ENCODE peak calls at places on chromosomes 12 and 14, in eight cellular contexts. S is retina; E is Right ventricle myocardium superior; C is A549; H is naive thymus-derived CD8-positive, alpha-beta T cell; V is NCI-H2081; F is CD4-positive, CD25-positive, alpha-beta regulatory T cell; J is frontal cortex. O is an unnamed sample.

GRCh38 chr12:21456291-21456780 is 18.9 kb downstream of the PYROXD1 start:
- DNase-seq in S (no peak), E (no peak), C (no peak), H (no peak), V (no peak), F (peak; percentile 14), J (no peak), O (no peak)

GRCh38 chr12:48890657-48891418 is 25.2 kb upstream of the RND1 start:
- DNase-seq in S (peak; percentile 96), E (peak; percentile 87), C (no peak), H (peak; percentile 74), V (peak; percentile 48), F (peak; percentile 49), J (peak; percentile 24), O (peak; percentile 87)

GRCh38 chr12:111435661-111436201 is 30.0 kb downstream of the SH2B3 start:
- DNase-seq in S (no peak), E (peak; percentile 44), C (no peak), H (no peak), V (peak; percentile 25), F (no peak), J (no peak), O (peak; percentile 25)

GRCh38 chr12:45725631-45726593 is 3.6 kb upstream of the ARID2 start:
- DNase-seq in S (peak; percentile 68), E (no peak), C (peak; percentile 46), H (no peak), V (peak; percentile 59), F (peak; percentile 20), J (peak; percentile 32), O (peak; percentile 77)

GRCh38 chr12:106080111-106080732 is 58.5 kb downstream of the NUAK1 start:
- DNase-seq in S (peak; percentile 60), E (no peak), C (no peak), H (no peak), V (no peak), F (no peak), J (no peak), O (peak; percentile 84)

GRCh38 chr12:1318327-1319031 is 275.9 kb downstream of the FBXL14 start:
- DNase-seq in S (peak; percentile 55), E (no peak), C (no peak), H (no peak), V (peak; percentile 98), F (no peak), J (no peak), O (peak; percentile 69)

GRCh38 chr14:54818201-54819133 is 84.2 kb downstream of the GCH1 start:
- DNase-seq in S (peak; percentile 69), E (no peak), C (no peak), H (no peak), V (peak; percentile 99), F (no peak), J (no peak), O (peak; percentile 86)

GRCh38 chr12:66092559-66093269 is 37.8 kb downstream of the LLPH start:
- DNase-seq in S (no peak), E (no peak), C (no peak), H (no peak), V (no peak), F (no peak), J (no peak), O (peak; percentile 32)

GRCh38 chr12:104055686-104056388 is 5.8 kb upstream of the GLT8D2 start:
- DNase-seq in S (no peak), E (peak; percentile 79), C (no peak), H (no peak), V (peak; percentile 88), F (no peak), J (no peak), O (no peak)

GRCh38 chr14:102020058-102020971 is 55.9 kb downstream of the DYNC1H1 start:
- DNase-seq in S (no peak), E (no peak), C (no peak), H (no peak), V (no peak), F (no peak), J (no peak), O (peak; percentile 92)

GRCh38 chr14:79051009-79051710 is 881.0 kb downstream of the NRXN3 start:
- DNase-seq in S (no peak), E (no peak), C (no peak), H (no peak), V (no peak), F (no peak), J (no peak), O (no peak)

GRCh38 chr12:22876262-22876661 is 251.3 kb downstream of the ETNK1 start:
- DNase-seq in S (no peak), E (no peak), C (no peak), H (no peak), V (no peak), F (no peak), J (no peak), O (no peak)

GRCh38 chr12:92619730-92620684 is 82.8 kb upstream of the PLEKHG7 start:
- DNase-seq in S (no peak), E (no peak), C (no peak), H (no peak), V (no peak), F (no peak), J (no peak), O (no peak)

GRCh38 chr12:57381693-57382220 is 49.1 kb downstream of the R3HDM2 start:
- DNase-seq in S (no peak), E (no peak), C (no peak), H (no peak), V (no peak), F (no peak), J (no peak), O (no peak)

GRCh38 chr14:71232506-71232905 is 325.2 kb downstream of the PCNX1 start:
- DNase-seq in S (no peak), E (no peak), C (no peak), H (no peak), V (no peak), F (no peak), J (no peak), O (no peak)

GRCh38 chr12:6847676-6848075 is 3.4 kb downstream of the CDCA3 start:
- DNase-seq in S (no peak), E (no peak), C (no peak), H (no peak), V (no peak), F (no peak), J (no peak), O (no peak)

GRCh38 chr14:98136019-98136418 is 1136.0 kb downstream of the BCL11B start:
- DNase-seq in S (peak; percentile 23), E (no peak), C (no peak), H (peak; percentile 17), V (no peak), F (no peak), J (no peak), O (no peak)

GRCh38 chr12:38056701-38057689 is 259.6 kb upstream of the ALG10B start:
- DNase-seq in S (no peak), E (no peak), C (peak; percentile 47), H (no peak), V (no peak), F (no peak), J (no peak), O (no peak)

GRCh38 chr14:64656986-64657385 is 47.2 kb upstream of the PLEKHG3 start:
- DNase-seq in S (no peak), E (no peak), C (no peak), H (no peak), V (no peak), F (no peak), J (no peak), O (no peak)

GRCh38 chr12:97535582-97535981 is 73.0 kb downstream of the RMST start:
- DNase-seq in S (no peak), E (no peak), C (no peak), H (no peak), V (no peak), F (no peak), J (no peak), O (no peak)

GRCh38 chr12:20476551-20476950 is 108.2 kb downstream of the PDE3A start:
- DNase-seq in S (peak; percentile 58), E (no peak), C (no peak), H (no peak), V (no peak), F (no peak), J (no peak), O (no peak)

GRCh38 chr12:67354322-67354721 is 85.2 kb downstream of the CAND1 start:
- DNase-seq in S (no peak), E (no peak), C (no peak), H (no peak), V (no peak), F (no peak), J (no peak), O (peak; percentile 55)

GRCh38 chr12:57456737-57457490 is 1.8 kb downstream of the INHBE start:
- DNase-seq in S (no peak), E (no peak), C (no peak), H (no peak), V (no peak), F (no peak), J (no peak), O (no peak)

GRCh38 chr14:98249057-98249456 is 1022.9 kb downstream of the BCL11B start:
- DNase-seq in S (no peak), E (no peak), C (no peak), H (no peak), V (no peak), F (no peak), J (no peak), O (no peak)

GRCh38 chr12:97556201-97556824 is 93.7 kb downstream of the RMST start:
- DNase-seq in S (peak; percentile 43), E (no peak), C (no peak), H (no peak), V (no peak), F (no peak), J (no peak), O (peak; percentile 46)

GRCh38 chr14:51704465-51705050 is 52.8 kb downstream of the FRMD6 start:
- DNase-seq in S (no peak), E (no peak), C (no peak), H (no peak), V (no peak), F (no peak), J (no peak), O (no peak)

GRCh38 chr14:23910081-23910875 is 43.3 kb upstream of the DHRS4 start:
- DNase-seq in S (peak; percentile 36), E (no peak), C (peak; percentile 69), H (no peak), V (peak; percentile 32), F (no peak), J (no peak), O (peak; percentile 87)

O was measured in osteoblast.